ENCODE peak calls at places on chromosomes 16 and 17, in ten cellular contexts. E is heart left ventricle, G is neural crest cell, F is fibroblast of the aortic adventitia, V is ovary, R is chondrocyte, N is adrenal gland, Z is psoas muscle, T is cardiac fibroblast, P is endothelial cell. L is an unnamed sample.

GRCh38 chr17:79136596-79136995 is 62.0 kb downstream of the ENGASE start:
- DNase-seq in R (no peak), F (no peak), G (no peak), P (no peak), N (no peak), E (no peak), T (no peak), V (no peak), Z (no peak), L (no peak)

GRCh38 chr16:87297918-87298631 is 19.1 kb downstream of the C16orf95 start:
- DNase-seq in Z (no peak), V (no peak), P (peak; percentile 68), R (no peak), E (no peak), F (peak; percentile 22), G (peak; percentile 71), N (peak; percentile 32), T (peak; percentile 40), L (no peak)

GRCh38 chr16:47037746-47038458 is 64.4 kb upstream of the DNAJA2 start:
- DNase-seq in Z (peak; percentile 91), N (peak; percentile 92), P (peak; percentile 95), E (peak; percentile 95), V (peak; percentile 94), G (peak; percentile 96), T (peak; percentile 78), F (peak; percentile 66), R (peak; percentile 93), L (peak; percentile 89)

GRCh38 chr17:71084219-71084618 is 914.9 kb downstream of the KCNJ2 start:
- DNase-seq in T (peak; percentile 74), R (no peak), G (peak; percentile 27), E (no peak), F (peak; percentile 24), Z (no peak), P (peak; percentile 70), N (peak; percentile 17), V (no peak), L (no peak)

GRCh38 chr16:11354733-11355574 is 9.7 kb downstream of the RMI2 start:
- DNase-seq in F (peak; percentile 75), E (no peak), N (peak; percentile 49), Z (no peak), P (no peak), V (peak; percentile 73), T (no peak), R (no peak), G (no peak), L (no peak)

GRCh38 chr17:50027639-50028206 is 28.2 kb upstream of the ITGA3 start:
- DNase-seq in R (peak; percentile 95), V (peak; percentile 71), T (peak; percentile 95), Z (peak; percentile 77), G (no peak), N (peak; percentile 91), P (no peak), E (peak; percentile 76), F (peak; percentile 86), L (peak; percentile 93)

GRCh38 chr17:15261818-15262290 is 3.3 kb downstream of the PMP22 start:
- DNase-seq in R (no peak), T (peak; percentile 49), E (no peak), Z (no peak), F (peak; percentile 37), V (no peak), N (peak; percentile 20), G (no peak), P (peak; percentile 15), L (no peak)

GRCh38 chr17:73196500-73196899 is 3.6 kb downstream of the COG1 start:
- DNase-seq in P (peak; percentile 40), F (peak; percentile 17), G (no peak), N (no peak), T (peak; percentile 31), E (no peak), Z (peak; percentile 33), V (peak; percentile 68), R (no peak), L (peak; percentile 69)

GRCh38 chr16:81810894-81811538 is 31.9 kb downstream of the PLCG2 start:
- DNase-seq in R (no peak), T (no peak), E (no peak), G (no peak), P (no peak), Z (no peak), N (no peak), F (no peak), V (no peak), L (no peak)

GRCh38 chr17:41549596-41550039 is 21.5 kb upstream of the KRT19 start:
- DNase-seq in T (peak; percentile 9), V (no peak), F (no peak), E (no peak), Z (no peak), N (no peak), P (no peak), G (no peak), R (no peak), L (no peak)
- TF ChIP-seq CTCF in T (no peak), V (no peak), F (no peak), E (no peak), Z (no peak), N (no peak), P (no peak), G (no peak), R (no peak), L (no peak)

GRCh38 chr16:84090212-84090611 is 26.5 kb downstream of the MBTPS1 start:
- DNase-seq in V (no peak), F (no peak), P (no peak), R (no peak), G (no peak), N (no peak), Z (no peak), T (no peak), E (no peak), L (no peak)

GRCh38 chr16:84086357-84086756 is 30.4 kb downstream of the MBTPS1 start:
- DNase-seq in V (no peak), N (no peak), T (no peak), Z (no peak), E (peak; percentile 72), G (no peak), F (no peak), P (no peak), R (no peak), L (no peak)

GRCh38 chr16:84086996-84087395 is 29.7 kb downstream of the MBTPS1 start:
- DNase-seq in G (no peak), Z (no peak), P (no peak), F (no peak), N (no peak), V (no peak), R (no peak), E (no peak), T (no peak), L (no peak)

GRCh38 chr16:84087461-84088151 is 29.1 kb downstream of the MBTPS1 start:
- DNase-seq in V (no peak), R (no peak), F (no peak), T (no peak), G (no peak), Z (no peak), N (no peak), E (no peak), P (no peak), L (no peak)

DNA sequence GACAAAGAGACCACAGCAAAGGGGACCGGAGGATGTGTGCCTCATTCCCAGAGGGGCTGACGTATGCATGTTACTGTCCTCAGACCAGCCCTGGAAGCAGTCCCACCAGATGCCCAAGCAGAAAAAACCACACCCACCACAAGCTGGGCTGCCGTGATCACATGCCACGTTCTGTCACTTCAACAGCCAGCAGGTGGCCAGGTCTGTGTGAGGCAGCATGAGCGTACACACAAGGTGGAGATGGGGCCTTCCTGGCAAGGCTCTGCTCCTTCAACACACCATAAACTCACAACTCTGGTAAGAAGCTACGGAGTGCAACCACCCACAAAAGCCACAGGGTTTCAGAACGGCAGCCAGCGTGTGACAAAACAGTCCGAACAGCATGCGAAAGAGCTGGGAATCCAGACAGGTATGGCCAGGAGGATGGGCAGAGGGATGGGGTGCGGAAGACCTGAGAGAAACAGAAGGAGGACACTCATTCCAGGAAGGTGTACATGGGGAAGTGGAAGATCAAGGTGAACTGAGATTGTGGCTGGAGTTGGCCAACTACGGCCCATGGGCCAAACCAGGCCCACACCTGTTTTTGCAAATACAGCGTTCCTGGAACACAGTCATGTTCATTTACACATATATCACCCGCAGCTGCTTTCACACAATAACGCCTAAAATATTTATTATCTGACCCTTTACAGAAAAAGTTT is 27.9 kb downstream of the MBTPS1 start:
- DNase-seq in N (no peak), T (no peak), F (no peak), V (no peak), Z (no peak), P (no peak), G (no peak), E (no peak), R (no peak), L (no peak)
- TF ChIP-seq CTCF in N (peak; percentile 12), T (no peak), F (no peak), V (no peak), Z (no peak), P (no peak), G (no peak), E (no peak), R (peak; percentile 15), L (no peak)

GRCh38 chr17:67993153-67993997 is 2.9 kb downstream of the C17orf58 start:
- DNase-seq in R (peak; percentile 93), E (peak; percentile 93), G (peak; percentile 69), Z (peak; percentile 90), F (peak; percentile 74), T (peak; percentile 75), P (peak; percentile 81), V (peak; percentile 91), N (peak; percentile 83), L (peak; percentile 84)
- TF ChIP-seq CTCF in R (peak; percentile 50), E (no peak), G (no peak), Z (no peak), F (no peak), T (peak; percentile 22), P (no peak), V (no peak), N (peak; percentile 29), L (no peak)

GRCh38 chr17:67109111-67109510 is 64.8 kb downstream of the CACNG1 start:
- DNase-seq in T (no peak), G (no peak), Z (no peak), P (no peak), N (no peak), V (no peak), F (no peak), E (no peak), R (no peak), L (no peak)

GRCh38 chr17:67107811-67108210 is 63.5 kb downstream of the CACNG1 start:
- DNase-seq in P (no peak), G (no peak), Z (no peak), T (no peak), V (no peak), F (no peak), R (no peak), N (no peak), E (no peak), L (no peak)

GRCh38 chr17:67110619-67111018 is 66.3 kb downstream of the CACNG1 start:
- DNase-seq in E (no peak), T (no peak), N (no peak), R (no peak), G (no peak), V (no peak), F (no peak), P (no peak), Z (no peak), L (no peak)

GRCh38 chr17:67111327-67111726 is 67.0 kb downstream of the CACNG1 start:
- DNase-seq in P (no peak), G (no peak), V (no peak), R (no peak), T (no peak), Z (no peak), N (no peak), F (no peak), E (no peak), L (no peak)

DNA sequence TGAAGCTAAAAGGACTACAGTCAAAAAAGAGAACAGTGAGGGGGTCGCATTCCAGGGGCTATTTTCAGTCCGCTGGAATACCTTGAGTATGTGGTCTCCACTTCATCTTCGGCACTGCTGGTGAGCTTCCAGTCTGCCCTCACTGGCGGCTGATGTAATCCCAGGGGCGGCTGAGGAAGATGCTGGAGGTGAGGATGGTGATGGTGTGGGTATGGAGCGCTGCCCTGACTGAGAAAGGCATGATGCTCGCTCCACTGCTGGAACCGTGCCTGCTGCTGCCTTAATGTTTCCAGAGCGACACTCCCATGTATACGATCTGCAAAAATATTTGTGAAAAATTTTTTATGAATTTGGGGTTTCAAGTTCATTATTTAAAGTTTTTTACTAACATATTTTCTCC is 64.1 kb downstream of the CACNG1 start:
- DNase-seq in Z (no peak), R (no peak), T (no peak), F (no peak), N (no peak), P (no peak), V (no peak), E (no peak), G (no peak), L (no peak)
- TF ChIP-seq CTCF in Z (no peak), R (no peak), T (no peak), F (no peak), N (no peak), P (no peak), V (no peak), E (no peak), G (no peak), L (no peak)

L was measured in coronary artery.